ENCODE peak calls at places on chromosomes 1 and 21, in four cellular contexts. X, F, J and H are unnamed samples.

GRCh38 chr1:10283318-10283984 is 73.1 kb downstream of the KIF1B start:
- DNase-seq in X (peak), F (no peak), J (no peak), H (no peak)

GRCh38 chr1:160284220-160284781 is 632 bp downstream of the PEX19 start:
- DNase-seq in X (peak), F (peak), J (no peak), H (peak)

GRCh38 chr1:225378880-225379279 is 49.0 kb downstream of the LBR start:
- DNase-seq in X (peak), F (peak), J (no peak), H (peak)

GRCh38 chr1:147496571-147496970 is 44.7 kb upstream of the BCL9 start:
- DNase-seq in X (peak), F (no peak), J (no peak), H (peak)

GRCh38 chr1:67610450-67610849 is 74.6 kb upstream of the GADD45A start:
- DNase-seq in X (peak), F (no peak), J (no peak), H (peak)

GRCh38 chr1:226980565-226981385 is 40.7 kb downstream of the COQ8A start:
- DNase-seq in X (no peak), F (no peak), J (no peak), H (no peak)

GRCh38 chr1:67555487-67556296 is 125.5 kb upstream of the SERBP1 start:
- DNase-seq in X (no peak), F (peak), J (no peak), H (no peak)

GRCh38 chr1:223133301-223133823 is 9.7 kb downstream of the TLR5 start:
- DNase-seq in X (no peak), F (no peak), J (no peak), H (no peak)

GRCh38 chr1:109993885-109994284 is 9.3 kb downstream of the AHCYL1 start:
- DNase-seq in X (no peak), F (no peak), J (no peak), H (no peak)

GRCh38 chr1:169941982-169942830 is 48.5 kb upstream of the SCYL3 start:
- DNase-seq in X (peak), F (no peak), J (no peak), H (peak)

GRCh38 chr1:49240709-49241221 is 464.1 kb upstream of the BEND5 start:
- DNase-seq in X (no peak), F (no peak), J (no peak), H (no peak)

GRCh38 chr21:39968010-39968409 is 100.8 kb downstream of the PCP4 start:
- DNase-seq in X (no peak), F (no peak), J (no peak), H (no peak)

GRCh38 chr1:207902566-207902965 is 8.4 kb downstream of the CD34 start:
- DNase-seq in X (no peak), F (no peak), J (no peak), H (no peak)

GRCh38 chr1:11862890-11863289 is 4.1 kb upstream of the NPPB start:
- DNase-seq in X (peak), F (no peak), J (no peak), H (peak)

GRCh38 chr1:184701821-184702220 is 52.8 kb downstream of the EDEM3 start:
- DNase-seq in X (no peak), F (no peak), J (no peak), H (no peak)

GRCh38 chr1:172726740-172727139 is 67.8 kb downstream of the FASLG start:
- DNase-seq in X (no peak), F (no peak), J (no peak), H (no peak)